ENCODE peak calls at places on chromosome 10, in eight cellular contexts. V is GM23248, G is GM23338, C is astrocyte, Y is DND-41, U is osteoblast, I is PC-3, T is OCI-LY7. O is an unnamed sample. For H4K20me1 and H3K79me2, the result is how much of the 10 kb centered on the place peaks cover.

GRCh38 chr10:48608279-48608681 is 3.4 kb upstream of the ARHGAP22 start:
- DNase-seq in V (peak), G (peak), C (no peak), Y (peak), U (peak), I (no peak), T (peak), O (no peak)

GRCh38 chr10:61904711-61905445 is 3.4 kb downstream of the ARID5B start:
- DNase-seq in V (peak), G (peak), C (peak), Y (no peak), U (peak), I (peak), T (peak), O (peak)

GRCh38 chr10:101848408-101848807 is 4.8 kb upstream of the KCNIP2 start:
- DNase-seq in V (no peak), G (no peak), C (no peak), Y (no peak), U (peak), I (peak), T (no peak), O (peak)

GRCh38 chr10:106473129-106473528 is 691.4 kb downstream of the SORCS1 start:
- DNase-seq in V (no peak), G (no peak), C (no peak), Y (no peak), U (no peak), I (peak), T (no peak), O (no peak)

GRCh38 chr10:114704720-114705119 is 46.6 kb upstream of the ABLIM1 start:
- DNase-seq in V (no peak), G (no peak), C (no peak), Y (no peak), U (no peak), I (no peak), T (no peak), O (no peak)

GRCh38 chr10:129898701-129899563 is 65.1 kb downstream of the EBF3 start:
- DNase-seq in V (peak), G (no peak), C (no peak), Y (no peak), U (no peak), I (no peak), T (no peak), O (no peak)

GRCh38 chr10:543131-543530 is 146.3 kb downstream of the DIP2C start:
- DNase-seq in V (no peak), G (no peak), C (no peak), Y (no peak), U (no peak), I (no peak), T (no peak), O (no peak)

GRCh38 chr10:44908071-44908709 is 2.9 kb upstream of the TMEM72 start:
- DNase-seq in V (no peak), G (peak), C (peak), Y (no peak), U (no peak), I (peak), T (no peak), O (peak)

GRCh38 chr10:68560201-68560915 is at the start of gene TET1:
- DNase-seq in V (peak), G (peak), C (peak), Y (peak), U (peak), I (peak), T (peak), O (peak)

GRCh38 chr10:60299961-60300883 is 89.5 kb downstream of the ANK3 start:
- DNase-seq in V (no peak), G (peak), C (peak), Y (no peak), U (peak), I (no peak), T (no peak), O (peak)

GRCh38 chr10:5945561-5946418 is 31.6 kb downstream of the IL15RA start:
- DNase-seq in V (peak), G (peak), C (peak), Y (no peak), U (peak), I (peak), T (no peak), O (peak)

GRCh38 chr10:132571565-132572544 is 34.3 kb downstream of the INPP5A start:
- DNase-seq in V (peak), G (peak), C (peak), Y (peak), U (peak), I (peak), T (peak), O (peak)

GRCh38 chr10:110746254-110746826 is 102.2 kb downstream of the RBM20 start:
- DNase-seq in V (peak), G (peak), C (peak), Y (peak), U (no peak), I (peak), T (peak), O (peak)

GRCh38 chr10:5252177-5253037 is 55.8 kb downstream of the AKR1C4 start:
- DNase-seq in V (peak), G (peak), C (no peak), Y (no peak), U (peak), I (peak), T (no peak), O (no peak)

GRCh38 chr10:103838095-103838395 is 17.3 kb downstream of the SH3PXD2A start:
- DNase-seq in V (no peak), G (no peak), C (no peak), Y (no peak), U (no peak), I (no peak), T (no peak), O (no peak)

GRCh38 chr10:11011966-11012365 is 5.7 kb upstream of the CELF2 start:
- DNase-seq in V (no peak), G (no peak), C (no peak), Y (no peak), U (no peak), I (no peak), T (no peak), O (no peak)

GRCh38 chr10:123359539-123359938 is 205.3 kb downstream of the BUB3 start:
- DNase-seq in V (no peak), G (no peak), C (no peak), Y (no peak), U (no peak), I (no peak), T (peak), O (no peak)

GRCh38 chr10:119140603-119141245 is 24.8 kb downstream of the SFXN4 start:
- DNase-seq in V (no peak), G (no peak), C (no peak), Y (no peak), U (no peak), I (no peak), T (no peak), O (no peak)

GRCh38 chr10:61779276-61779675 is 116.5 kb downstream of the CABCOCO1 start:
- DNase-seq in V (no peak), G (no peak), C (no peak), Y (no peak), U (no peak), I (no peak), T (no peak), O (no peak)

GRCh38 chr10:43255644-43256431 is 11.0 kb downstream of the RASGEF1A start:
- DNase-seq in V (peak), G (peak), C (no peak), Y (peak), U (peak), I (peak), T (peak), O (no peak)

GRCh38 chr10:86579883-86580548 is 58.4 kb upstream of the WAPL start:
- DNase-seq in V (no peak), G (no peak), C (no peak), Y (no peak), U (no peak), I (no peak), T (no peak), O (no peak)

GRCh38 chr10:17024461-17024860 is 105.2 kb downstream of the CUBN start:
- DNase-seq in V (no peak), G (no peak), C (no peak), Y (no peak), U (no peak), I (no peak), T (no peak), O (no peak)

GRCh38 chr10:89251417-89252224 is at the start of gene LIPA:
- DNase-seq in V (peak), G (peak), C (peak), Y (peak), U (peak), I (peak), T (peak), O (peak)

GRCh38 chr10:89249066-89249465 is 2.5 kb downstream of the LIPA start:
- DNase-seq in V (no peak), G (no peak), C (no peak), Y (no peak), U (no peak), I (no peak), T (no peak), O (no peak)

GRCh38 chr10:89245802-89246201 is 5.8 kb downstream of the LIPA start:
- DNase-seq in V (peak), G (peak), C (no peak), Y (no peak), U (no peak), I (no peak), T (no peak), O (no peak)

GRCh38 chr10:89252225-89252585 is 630 bp upstream of the LIPA start:
- DNase-seq in V (no peak), G (no peak), C (no peak), Y (no peak), U (no peak), I (no peak), T (no peak), O (no peak)

DNA sequence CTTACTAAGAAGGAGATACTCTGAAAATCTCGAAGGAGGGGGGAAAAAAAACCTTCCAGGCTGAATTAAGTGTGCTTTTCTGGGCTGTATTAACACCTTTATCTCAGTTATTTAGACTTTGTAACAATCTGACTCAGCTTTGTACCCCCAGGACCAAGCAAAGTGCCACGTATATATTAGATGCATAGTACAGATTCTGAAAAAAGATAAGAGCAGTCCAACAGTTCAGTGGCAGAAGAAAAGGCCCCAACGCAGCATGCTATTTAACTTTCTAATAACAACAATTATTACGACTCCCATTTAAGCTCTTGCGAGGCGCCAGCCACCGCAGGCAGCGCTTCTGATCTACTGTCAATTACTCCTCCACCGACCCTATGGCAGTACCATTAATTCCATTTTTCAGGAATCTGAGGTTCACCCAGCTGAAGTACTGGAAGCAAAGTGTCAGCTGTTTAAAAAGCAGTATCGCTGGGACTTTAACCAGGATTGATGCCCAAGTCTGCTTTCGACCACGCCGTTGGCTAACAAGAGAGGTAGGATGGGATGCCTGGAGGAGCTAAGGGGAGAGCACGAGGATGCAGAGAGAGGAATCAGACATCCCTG is 660 bp downstream of the LIPA start:
- DNase-seq in V (peak), G (peak), C (no peak), Y (no peak), U (no peak), I (no peak), T (no peak), O (no peak)
- H3K4me3 ChIP-seq in V (peak), G (peak), C (peak), Y (peak), U (peak), I (peak), T (peak), O (peak)

GRCh38 chr10:99924856-99925255 is 84.9 kb downstream of the DNMBP start:
- DNase-seq in V (no peak), G (no peak), C (no peak), Y (no peak), U (no peak), I (no peak), T (no peak), O (no peak)
- H4K20me1 ChIP-seq in V (under half), G (under half), C (half or more), Y (under half), U (under half), I (under half), T (under half), O (under half)

GRCh38 chr10:89643431-89643811 is 1.6 kb downstream of the PANK1 start:
- DNase-seq in V (no peak), G (no peak), C (no peak), Y (no peak), U (no peak), I (no peak), T (no peak), O (no peak)

GRCh38 chr10:89642193-89642592 is 2.8 kb downstream of the PANK1 start:
- DNase-seq in V (no peak), G (no peak), C (no peak), Y (no peak), U (no peak), I (peak), T (no peak), O (no peak)

GRCh38 chr10:89637108-89637507 is 7.9 kb downstream of the PANK1 start:
- DNase-seq in V (no peak), G (no peak), C (no peak), Y (no peak), U (no peak), I (no peak), T (no peak), O (no peak)

GRCh38 chr10:89643812-89644690 is 991 bp downstream of the PANK1 start:
- DNase-seq in V (peak), G (peak), C (peak), Y (peak), U (peak), I (peak), T (peak), O (peak)

GRCh38 chr10:89640242-89640641 is 4.8 kb downstream of the PANK1 start:
- DNase-seq in V (no peak), G (no peak), C (no peak), Y (no peak), U (no peak), I (no peak), T (no peak), O (no peak)
- H3K79me2 ChIP-seq in V (half or more), G (half or more), C (half or more), Y (half or more), U (half or more), I (half or more), T (half or more), O (under half)

GRCh38 chr10:13485623-13486022 is 43.2 kb downstream of the BEND7 start:
- DNase-seq in V (peak), G (no peak), C (no peak), Y (no peak), U (no peak), I (peak), T (peak), O (peak)

GRCh38 chr10:13490503-13490902 is 38.3 kb downstream of the BEND7 start:
- DNase-seq in V (no peak), G (no peak), C (no peak), Y (no peak), U (no peak), I (no peak), T (no peak), O (no peak)

GRCh38 chr10:13492493-13493180 is 36.2 kb downstream of the BEND7 start:
- DNase-seq in V (no peak), G (no peak), C (no peak), Y (no peak), U (no peak), I (no peak), T (no peak), O (peak)

GRCh38 chr10:13491747-13492360 is 37.0 kb downstream of the BEND7 start:
- DNase-seq in V (no peak), G (no peak), C (no peak), Y (no peak), U (no peak), I (no peak), T (no peak), O (no peak)

GRCh38 chr10:13489035-13489434 is 39.8 kb downstream of the BEND7 start:
- DNase-seq in V (no peak), G (peak), C (no peak), Y (no peak), U (no peak), I (no peak), T (no peak), O (no peak)
- H3K4me3 ChIP-seq in V (no peak), G (no peak), C (no peak), Y (no peak), U (no peak), I (no peak), T (no peak), O (no peak)

GRCh38 chr10:74058658-74059057 is 60.7 kb downstream of the VCL start:
- DNase-seq in V (no peak), G (no peak), C (peak), Y (peak), U (no peak), I (peak), T (peak), O (peak)
- H4K20me1 ChIP-seq in V (under half), G (under half), C (half or more), Y (under half), U (under half), I (under half), T (under half), O (under half)

DNA sequence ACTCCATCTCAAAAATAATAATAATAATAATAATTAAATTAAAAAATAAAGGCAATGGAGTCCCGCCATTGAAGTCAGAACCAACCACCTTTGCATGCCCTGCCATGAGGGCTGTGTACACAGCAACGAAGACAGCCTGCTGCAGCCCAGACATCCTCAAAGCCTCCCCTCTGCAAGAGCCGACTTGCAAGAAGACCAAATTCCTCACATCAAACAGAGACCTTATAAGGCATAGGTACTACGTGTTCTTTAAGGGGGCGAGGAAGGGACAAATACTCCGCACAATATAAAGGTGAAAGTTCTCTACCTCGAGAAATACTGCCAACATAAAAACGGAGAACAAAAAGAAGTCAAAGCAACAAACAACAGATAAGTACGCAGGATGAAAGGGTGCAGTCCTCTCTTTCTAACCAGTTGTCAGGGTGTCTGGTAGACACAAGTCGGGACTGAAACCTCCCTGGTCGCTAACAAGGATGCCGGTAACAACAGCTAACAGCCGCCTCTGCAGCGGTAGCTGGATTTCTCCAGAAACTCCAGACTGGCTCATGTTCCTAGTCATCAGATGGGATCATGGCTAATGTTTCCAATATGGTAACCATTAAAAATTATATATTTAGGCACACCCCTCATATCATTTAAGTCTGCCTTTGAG is 23.6 kb downstream of the FGFR2 start:
- DNase-seq in V (no peak), G (no peak), C (no peak), Y (no peak), U (no peak), I (no peak), T (no peak), O (no peak)
- H3K79me2 ChIP-seq in V (under half), G (half or more), C (under half), Y (under half), U (under half), I (under half), T (under half), O (under half)

DNA sequence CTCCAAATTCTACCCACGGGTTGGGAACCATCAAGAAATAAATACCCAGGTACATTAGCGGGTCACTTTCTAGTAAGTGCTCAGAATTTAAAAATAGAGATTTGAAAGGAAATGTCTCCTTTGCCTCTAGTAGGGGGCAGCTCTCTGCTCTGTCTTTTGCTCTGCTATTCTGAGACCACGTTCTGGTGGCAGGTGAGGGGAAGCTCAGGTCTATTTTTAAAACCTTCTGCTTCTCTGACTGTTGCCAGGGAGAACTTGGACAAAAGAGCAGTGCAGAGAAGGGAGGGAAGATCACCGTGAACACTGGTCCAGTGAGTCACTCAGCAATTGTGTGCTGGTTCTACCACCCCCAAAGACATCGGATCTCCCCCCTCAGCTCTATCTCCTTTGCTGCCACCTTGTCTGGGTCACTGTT is 72.3 kb upstream of the LOXL4 start:
- DNase-seq in V (peak), G (no peak), C (peak), Y (no peak), U (no peak), I (peak), T (peak), O (no peak)
- H3K4me3 ChIP-seq in V (no peak), G (no peak), C (no peak), Y (no peak), U (no peak), I (no peak), T (no peak), O (no peak)

DNA sequence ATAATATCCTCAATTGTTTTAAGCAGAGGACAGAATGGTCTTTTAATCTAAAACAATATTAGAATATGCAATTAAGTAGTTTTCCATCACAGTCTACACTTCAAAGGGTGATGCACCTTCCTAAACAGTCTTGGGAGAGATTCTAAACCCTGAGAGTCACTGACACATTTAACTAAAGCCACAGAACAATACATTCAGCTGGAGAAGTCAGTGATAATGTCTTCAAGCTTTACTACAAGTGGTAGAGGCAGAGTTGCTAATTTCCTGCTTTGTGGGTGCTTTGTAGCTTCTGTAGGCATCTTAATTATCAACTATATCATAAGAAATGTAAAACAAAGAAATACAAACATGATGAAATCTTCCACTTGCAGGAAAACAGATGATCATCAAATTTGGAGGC is 212.5 kb downstream of the FAM107B start:
- DNase-seq in V (no peak), G (no peak), C (no peak), Y (no peak), U (no peak), I (no peak), T (no peak), O (no peak)
- H4K20me1 ChIP-seq in V (under half), G (under half), C (under half), Y (under half), U (under half), I (under half), T (under half), O (under half)

O was measured in fibroblast of lung.